ENCODE peak calls at places on chromosome 1, in seven cellular contexts. One of them, this sample, is unnamed.

GRCh38 chr1:198121058-198121829 is 35.6 kb upstream of the NEK7 start:
- DNase-seq in brain microvascular endothelial cell: peak
- DNase-seq in psoas muscle: no peak
- DNase-seq in SK-N-SH: no peak
- DNase-seq in transverse colon: no peak
- DNase-seq in K562: peak
- DNase-seq in sigmoid colon: no peak
- DNase-seq in this sample: no peak

GRCh38 chr1:96845464-96845863 is 123.9 kb downstream of the PTBP2 start:
- DNase-seq in brain microvascular endothelial cell: peak
- DNase-seq in psoas muscle: no peak
- DNase-seq in SK-N-SH: no peak
- DNase-seq in transverse colon: peak
- DNase-seq in K562: peak
- DNase-seq in sigmoid colon: no peak
- DNase-seq in this sample: peak

GRCh38 chr1:5892370-5892769 is 99.9 kb downstream of the NPHP4 start:
- DNase-seq in brain microvascular endothelial cell: no peak
- DNase-seq in psoas muscle: peak
- DNase-seq in SK-N-SH: no peak
- DNase-seq in transverse colon: no peak
- DNase-seq in K562: no peak
- DNase-seq in sigmoid colon: no peak
- DNase-seq in this sample: no peak

GRCh38 chr1:226497991-226498689 is 50.4 kb upstream of the STUM start:
- DNase-seq in brain microvascular endothelial cell: no peak
- DNase-seq in psoas muscle: no peak
- DNase-seq in SK-N-SH: no peak
- DNase-seq in transverse colon: no peak
- DNase-seq in K562: no peak
- DNase-seq in sigmoid colon: no peak
- DNase-seq in this sample: no peak

GRCh38 chr1:51664412-51665240 is 47.7 kb downstream of the OSBPL9 start:
- DNase-seq in brain microvascular endothelial cell: peak
- DNase-seq in psoas muscle: no peak
- DNase-seq in SK-N-SH: no peak
- DNase-seq in transverse colon: no peak
- DNase-seq in K562: no peak
- DNase-seq in sigmoid colon: no peak
- DNase-seq in this sample: no peak

GRCh38 chr1:10736623-10737267 is 59.7 kb downstream of the CASZ1 start:
- DNase-seq in brain microvascular endothelial cell: no peak
- DNase-seq in psoas muscle: no peak
- DNase-seq in SK-N-SH: no peak
- DNase-seq in transverse colon: peak
- DNase-seq in K562: no peak
- DNase-seq in sigmoid colon: no peak
- DNase-seq in this sample: no peak

GRCh38 chr1:155940531-155940992 is 876 bp upstream of the RXFP4 start:
- DNase-seq in brain microvascular endothelial cell: no peak
- DNase-seq in psoas muscle: no peak
- DNase-seq in SK-N-SH: peak
- DNase-seq in transverse colon: peak
- DNase-seq in K562: no peak
- DNase-seq in sigmoid colon: no peak
- DNase-seq in this sample: no peak

GRCh38 chr1:41381691-41382530 is 20.7 kb downstream of the FOXO6 start:
- DNase-seq in brain microvascular endothelial cell: no peak
- DNase-seq in psoas muscle: peak
- DNase-seq in SK-N-SH: peak
- DNase-seq in transverse colon: peak
- DNase-seq in K562: no peak
- DNase-seq in sigmoid colon: peak
- DNase-seq in this sample: no peak

GRCh38 chr1:7667625-7668218 is 103.4 kb upstream of the VAMP3 start:
- DNase-seq in brain microvascular endothelial cell: peak
- DNase-seq in psoas muscle: peak
- DNase-seq in SK-N-SH: peak
- DNase-seq in transverse colon: peak
- DNase-seq in K562: peak
- DNase-seq in sigmoid colon: peak
- DNase-seq in this sample: peak

GRCh38 chr1:183986941-183987340 is 50.6 kb downstream of the COLGALT2 start:
- DNase-seq in brain microvascular endothelial cell: no peak
- DNase-seq in psoas muscle: no peak
- DNase-seq in SK-N-SH: no peak
- DNase-seq in transverse colon: no peak
- DNase-seq in K562: no peak
- DNase-seq in sigmoid colon: no peak
- DNase-seq in this sample: no peak

GRCh38 chr1:32813941-32814739 is 3.0 kb downstream of the YARS1 start:
- DNase-seq in brain microvascular endothelial cell: peak
- DNase-seq in psoas muscle: no peak
- DNase-seq in SK-N-SH: no peak
- DNase-seq in transverse colon: no peak
- DNase-seq in K562: no peak
- DNase-seq in sigmoid colon: no peak
- DNase-seq in this sample: no peak

GRCh38 chr1:20978413-20978812 is 191.3 kb upstream of the HP1BP3 start:
- DNase-seq in brain microvascular endothelial cell: no peak
- DNase-seq in psoas muscle: no peak
- DNase-seq in SK-N-SH: peak
- DNase-seq in transverse colon: no peak
- DNase-seq in K562: no peak
- DNase-seq in sigmoid colon: no peak
- DNase-seq in this sample: no peak

GRCh38 chr1:33286451-33287185 is 30.3 kb downstream of the ZNF362 start:
- DNase-seq in brain microvascular endothelial cell: no peak
- DNase-seq in psoas muscle: no peak
- DNase-seq in SK-N-SH: no peak
- DNase-seq in transverse colon: no peak
- DNase-seq in K562: no peak
- DNase-seq in sigmoid colon: peak
- DNase-seq in this sample: no peak

GRCh38 chr1:156948708-156949107 is 28.3 kb downstream of the LRRC71 start:
- DNase-seq in brain microvascular endothelial cell: no peak
- DNase-seq in psoas muscle: no peak
- DNase-seq in SK-N-SH: no peak
- DNase-seq in transverse colon: no peak
- DNase-seq in K562: no peak
- DNase-seq in sigmoid colon: no peak
- DNase-seq in this sample: no peak
- TF ChIP-seq CTCF in brain microvascular endothelial cell: peak
- TF ChIP-seq CTCF in psoas muscle: no peak
- TF ChIP-seq CTCF in SK-N-SH: peak
- TF ChIP-seq CTCF in transverse colon: no peak
- TF ChIP-seq CTCF in K562: peak
- TF ChIP-seq CTCF in sigmoid colon: no peak
- TF ChIP-seq CTCF in this sample: peak

GRCh38 chr1:17236779-17237601 is 11.9 kb upstream of the PADI3 start:
- DNase-seq in brain microvascular endothelial cell: peak
- DNase-seq in psoas muscle: peak
- DNase-seq in SK-N-SH: peak
- DNase-seq in transverse colon: peak
- DNase-seq in K562: peak
- DNase-seq in sigmoid colon: peak
- DNase-seq in this sample: peak
- H3K4me3 ChIP-seq in brain microvascular endothelial cell: no peak
- H3K4me3 ChIP-seq in psoas muscle: no peak
- H3K4me3 ChIP-seq in SK-N-SH: no peak
- H3K4me3 ChIP-seq in transverse colon: no peak
- H3K4me3 ChIP-seq in K562: no peak
- H3K4me3 ChIP-seq in sigmoid colon: no peak
- H3K4me3 ChIP-seq in this sample: no peak

DNA sequence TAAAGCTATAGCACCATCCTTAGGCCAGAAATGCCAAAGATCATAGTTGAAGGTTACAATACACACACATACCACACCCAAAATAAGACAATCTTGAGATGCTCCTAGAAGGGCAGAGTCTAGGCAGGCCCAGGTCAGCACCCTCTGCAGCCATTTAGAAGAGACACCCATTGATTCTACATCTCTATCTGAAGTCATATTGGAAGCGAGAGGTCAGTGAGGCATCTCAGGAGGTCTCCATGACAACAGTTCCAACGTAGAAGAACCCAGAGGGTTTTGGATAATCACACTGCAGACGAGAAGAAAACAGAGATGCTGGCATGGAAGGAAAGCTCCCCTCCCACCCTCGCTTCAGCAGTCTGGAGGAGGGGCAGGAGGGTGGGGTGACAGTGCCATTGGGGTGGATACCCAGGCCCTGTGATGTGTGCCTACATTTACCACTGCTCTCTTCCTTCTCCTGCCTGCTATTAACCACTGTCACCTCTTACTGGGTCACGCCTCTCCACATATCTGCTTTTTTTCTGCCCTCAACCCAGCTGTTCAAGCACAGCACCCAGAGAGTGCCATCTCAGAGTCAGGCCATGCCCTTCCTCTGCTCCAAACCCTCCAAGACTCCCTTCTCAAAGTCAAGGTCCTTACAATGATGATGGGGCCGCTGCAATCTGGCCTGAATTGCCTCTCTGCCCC is 6.2 kb downstream of the TMCO4 start:
- DNase-seq in brain microvascular endothelial cell: no peak
- DNase-seq in psoas muscle: no peak
- DNase-seq in SK-N-SH: no peak
- DNase-seq in transverse colon: no peak
- DNase-seq in K562: no peak
- DNase-seq in sigmoid colon: no peak
- DNase-seq in this sample: no peak
- TF ChIP-seq CTCF in brain microvascular endothelial cell: no peak
- TF ChIP-seq CTCF in psoas muscle: no peak
- TF ChIP-seq CTCF in SK-N-SH: no peak
- TF ChIP-seq CTCF in transverse colon: no peak
- TF ChIP-seq CTCF in K562: no peak
- TF ChIP-seq CTCF in sigmoid colon: no peak
- TF ChIP-seq CTCF in this sample: no peak

DNA sequence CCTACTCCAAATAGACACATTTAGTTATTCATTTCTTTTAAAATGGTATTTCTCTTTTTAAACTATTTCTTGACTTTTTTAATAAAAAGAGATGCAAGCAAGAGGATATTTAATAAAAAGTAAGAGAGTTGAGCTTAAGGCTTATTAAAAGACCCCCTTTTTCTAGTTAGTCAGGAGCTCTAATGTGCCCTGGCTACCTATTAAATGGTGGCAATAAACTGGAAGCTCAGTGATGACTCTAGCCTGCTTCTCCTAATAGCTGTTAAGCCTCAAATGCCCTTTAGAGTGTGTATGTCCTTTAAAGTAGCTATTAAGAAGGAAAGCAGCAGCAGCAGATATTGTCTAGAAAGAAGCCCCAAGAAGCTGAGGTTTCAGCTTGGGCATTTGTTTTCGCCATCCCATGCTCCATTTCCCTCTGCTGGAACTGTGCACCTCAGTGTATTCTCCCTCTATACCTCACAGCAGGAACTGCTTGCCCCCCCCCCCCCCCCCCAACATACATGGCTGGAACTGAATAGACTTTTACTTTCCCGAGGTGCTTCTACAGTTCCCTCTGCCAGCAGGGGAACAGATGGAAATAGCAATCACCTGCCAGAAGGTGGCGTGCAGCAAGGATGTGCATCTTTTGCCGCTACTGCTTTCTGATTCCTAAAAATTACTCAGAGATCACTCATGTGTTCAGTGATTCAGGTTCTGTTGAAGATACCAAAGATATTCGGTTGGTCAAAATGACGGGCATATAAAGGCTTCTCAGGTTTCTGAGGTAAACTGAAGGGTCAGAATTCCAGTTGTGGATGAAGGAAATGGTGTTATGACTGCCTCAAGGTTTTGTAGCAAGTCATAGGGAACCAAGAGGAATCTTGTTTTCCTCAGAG is 2.5 kb downstream of the RGS4 start:
- DNase-seq in brain microvascular endothelial cell: peak
- DNase-seq in psoas muscle: peak
- DNase-seq in SK-N-SH: peak
- DNase-seq in transverse colon: peak
- DNase-seq in K562: peak
- DNase-seq in sigmoid colon: peak
- DNase-seq in this sample: peak
- H3K4me3 ChIP-seq in brain microvascular endothelial cell: peak
- H3K4me3 ChIP-seq in psoas muscle: no peak
- H3K4me3 ChIP-seq in SK-N-SH: peak
- H3K4me3 ChIP-seq in transverse colon: no peak
- H3K4me3 ChIP-seq in K562: no peak
- H3K4me3 ChIP-seq in sigmoid colon: no peak
- H3K4me3 ChIP-seq in this sample: no peak

DNA sequence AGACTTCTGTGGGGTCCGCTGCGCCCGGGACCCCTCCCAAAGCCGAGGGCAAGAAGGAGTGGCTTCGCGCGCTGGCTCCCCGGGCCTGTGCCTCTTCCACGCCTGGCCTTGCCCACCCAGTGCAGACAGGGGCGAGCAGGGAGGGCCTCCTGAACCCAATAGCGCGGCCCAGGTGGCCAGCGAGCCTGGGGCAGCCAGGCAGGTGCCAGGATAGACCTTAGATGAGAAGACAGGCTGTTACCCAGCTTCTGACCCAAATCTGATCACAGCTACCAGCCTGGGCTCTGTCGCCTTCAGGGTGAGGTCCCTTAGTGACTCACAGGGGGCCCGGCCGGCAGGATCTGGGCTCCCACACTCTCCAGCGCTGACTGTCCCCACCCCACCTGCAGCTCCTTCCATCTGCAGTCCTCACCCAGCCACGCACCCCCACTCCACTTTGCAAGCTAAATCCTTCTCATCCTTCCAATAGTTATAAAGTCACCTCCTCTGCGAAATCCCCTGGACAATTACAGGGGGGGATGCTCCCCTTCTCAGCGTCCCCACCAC is 9.6 kb downstream of the CLEC20A start:
- DNase-seq in brain microvascular endothelial cell: no peak
- DNase-seq in psoas muscle: no peak
- DNase-seq in SK-N-SH: no peak
- DNase-seq in transverse colon: no peak
- DNase-seq in K562: no peak
- DNase-seq in sigmoid colon: no peak
- DNase-seq in this sample: no peak
- TF ChIP-seq CTCF in brain microvascular endothelial cell: no peak
- TF ChIP-seq CTCF in psoas muscle: no peak
- TF ChIP-seq CTCF in SK-N-SH: no peak
- TF ChIP-seq CTCF in transverse colon: no peak
- TF ChIP-seq CTCF in K562: no peak
- TF ChIP-seq CTCF in sigmoid colon: no peak
- TF ChIP-seq CTCF in this sample: no peak

This sample was measured in WERI-Rb-1.